ENCODE peak calls at places on chromosomes 2 and 18, in seven cellular contexts. X, L, E, H, T, U and I are unnamed samples.

GRCh38 chr18:12862467-12862866 is 21.6 kb downstream of the PTPN2 start:
- DNase-seq in U (no peak), T (no peak), H (no peak), E (no peak), X (no peak), L (no peak), I (no peak)

GRCh38 chr2:199861116-199861774 is 10.3 kb upstream of the FTCDNL1 start:
- DNase-seq in U (peak; percentile 43), T (no peak), E (no peak), H (no peak), L (no peak), X (peak; percentile 43), I (no peak)

GRCh38 chr2:89819809-89820208 is 1128.3 kb downstream of the RPIA start:
- DNase-seq in U (no peak), E (no peak), T (no peak), H (no peak), X (no peak), L (no peak), I (no peak)

GRCh38 chr2:102803897-102804217 is 42.0 kb downstream of the TMEM182 start:
- DNase-seq in X (no peak), H (no peak), E (no peak), T (no peak), L (no peak), U (no peak), I (no peak)

GRCh38 chr2:164560181-164560792 is 61.0 kb downstream of the GRB14 start:
- DNase-seq in E (peak; percentile 26), U (no peak), L (no peak), T (no peak), H (no peak), X (peak; percentile 48), I (no peak)

GRCh38 chr2:208643145-208643544 is 236.6 kb downstream of the PTH2R start:
- DNase-seq in L (no peak), H (no peak), X (no peak), U (no peak), T (no peak), E (no peak), I (no peak)

GRCh38 chr2:237435844-237436590 is 22.1 kb upstream of the COL6A3 start:
- DNase-seq in L (no peak), E (peak; percentile 62), X (peak; percentile 94), H (no peak), U (no peak), T (no peak), I (no peak)

GRCh38 chr2:239025081-239025801 is 177.4 kb downstream of the TWIST2 start:
- DNase-seq in L (no peak), H (no peak), T (peak; percentile 58), X (peak; percentile 45), E (no peak), U (no peak), I (no peak)

GRCh38 chr2:188524519-188525113 is 232.9 kb downstream of the GULP1 start:
- DNase-seq in U (no peak), E (peak; percentile 46), T (no peak), X (peak; percentile 85), L (no peak), H (no peak), I (no peak)

GRCh38 chr2:234913208-234913626 is 38.6 kb upstream of the SH3BP4 start:
- DNase-seq in T (no peak), X (peak; percentile 63), H (no peak), L (no peak), U (no peak), E (no peak), I (no peak)

GRCh38 chr2:196853301-196854087 is 44.3 kb upstream of the C2orf66 start:
- DNase-seq in X (no peak), H (no peak), L (no peak), T (no peak), E (no peak), U (no peak), I (no peak)

GRCh38 chr18:27143580-27144287 is 41.4 kb downstream of the CHST9 start:
- DNase-seq in L (peak; percentile 43), U (no peak), H (no peak), E (no peak), X (no peak), T (no peak), I (no peak)

GRCh38 chr2:186544255-186544675 is 45.6 kb upstream of the ITGAV start:
- DNase-seq in E (no peak), H (no peak), U (no peak), L (no peak), T (no peak), X (peak; percentile 88), I (no peak)

GRCh38 chr2:54394392-54394791 is 61.7 kb upstream of the SPTBN1 start:
- DNase-seq in T (no peak), H (peak; percentile 8), U (no peak), X (no peak), L (no peak), E (no peak), I (no peak)

GRCh38 chr18:5058768-5059539 is 138.1 kb downstream of the AKAIN1 start:
- DNase-seq in H (no peak), X (no peak), E (no peak), L (no peak), T (no peak), U (no peak), I (peak; percentile 3)

GRCh38 chr2:218035463-218036100 is 32.8 kb upstream of the TNS1 start:
- DNase-seq in E (no peak), L (no peak), U (no peak), X (no peak), H (no peak), T (no peak), I (no peak)

GRCh38 chr2:46909771-46910419 is 5.7 kb downstream of the MCFD2 start:
- DNase-seq in U (no peak), T (no peak), E (no peak), X (peak; percentile 92), L (no peak), H (no peak), I (no peak)

GRCh38 chr18:76953186-76953982 is 131.0 kb downstream of the ZNF236 start:
- DNase-seq in X (peak; percentile 67), L (peak; percentile 72), U (no peak), T (no peak), H (no peak), E (peak; percentile 75), I (no peak)

GRCh38 chr2:145344076-145344724 is 824.3 kb upstream of the ZEB2 start:
- DNase-seq in X (peak; percentile 36), L (no peak), H (no peak), T (no peak), U (no peak), E (no peak), I (no peak)

GRCh38 chr2:238141541-238142318 is 3.3 kb downstream of the KLHL30 start:
- DNase-seq in L (no peak), H (no peak), T (no peak), E (no peak), U (no peak), X (no peak), I (no peak)

GRCh38 chr2:226583715-226584114 is 215.9 kb downstream of the IRS1 start:
- DNase-seq in T (no peak), L (no peak), E (no peak), X (peak; percentile 91), U (no peak), H (no peak), I (no peak)

GRCh38 chr2:20064841-20065240 is 13.4 kb upstream of the LAPTM4A start:
- DNase-seq in H (no peak), E (no peak), X (no peak), U (no peak), L (no peak), T (no peak), I (no peak)

GRCh38 chr2:160332318-160332717 is 132.2 kb upstream of the ITGB6 start:
- DNase-seq in H (no peak), X (peak; percentile 35), L (peak; percentile 38), E (no peak), T (no peak), U (no peak), I (no peak)

GRCh38 chr2:96822786-96823185 is 6.7 kb downstream of the CNNM3 start:
- DNase-seq in U (no peak), X (no peak), E (no peak), H (no peak), T (peak; percentile 46), L (no peak), I (no peak)

GRCh38 chr2:181790716-181791649 is 100.5 kb upstream of the ITPRID2 start:
- DNase-seq in X (peak; percentile 98), L (no peak), T (no peak), E (no peak), U (no peak), H (no peak), I (no peak)

GRCh38 chr2:238700122-238700457 is 147.8 kb upstream of the TWIST2 start:
- DNase-seq in T (no peak), L (no peak), H (no peak), U (no peak), E (peak; percentile 12), X (no peak), I (no peak)

GRCh38 chr2:190338453-190338852 is 4.9 kb upstream of the INPP1 start:
- DNase-seq in X (no peak), E (no peak), T (no peak), L (no peak), H (no peak), U (no peak), I (no peak)

GRCh38 chr2:196335238-196335637 is 163.9 kb upstream of the STK17B start:
- DNase-seq in L (no peak), X (peak; percentile 63), H (no peak), E (no peak), U (no peak), T (no peak), I (no peak)

GRCh38 chr2:175363719-175364118 is 182.2 kb upstream of the ATP5MC3 start:
- DNase-seq in H (no peak), X (no peak), E (no peak), U (peak; percentile 88), T (no peak), L (no peak), I (no peak)

GRCh38 chr18:12839057-12839525 is 44.9 kb downstream of the PTPN2 start:
- DNase-seq in H (peak; percentile 61), T (no peak), L (no peak), E (no peak), X (no peak), U (no peak), I (no peak)

GRCh38 chr2:157194097-157194688 is 63.3 kb upstream of the GALNT5 start:
- DNase-seq in E (peak; percentile 56), L (no peak), U (no peak), T (no peak), X (peak; percentile 74), H (peak; percentile 5), I (no peak)

GRCh38 chr2:121790276-121790956 is 35.0 kb downstream of the TSN start:
- DNase-seq in H (no peak), T (no peak), L (no peak), X (peak; percentile 87), U (no peak), E (no peak), I (no peak)

GRCh38 chr2:38155-38554 is 8.2 kb downstream of the FAM110C start:
- DNase-seq in X (no peak), L (no peak), T (no peak), E (no peak), U (no peak), H (no peak), I (no peak)